ENCODE peak calls at places on chromosomes 11 and 22, in five cellular contexts. H is HCT116, D is IMR-90, P is A549, K is H1. Q is an unnamed sample.

GRCh38 chr22:31332886-31333285 is 13.3 kb downstream of the PATZ1 start:
- DNase-seq in H (no peak), D (peak), P (no peak), K (no peak), Q (peak)

GRCh38 chr11:121895919-121896318 is 220.1 kb downstream of the BLID start:
- DNase-seq in H (no peak), D (peak), P (no peak), K (no peak), Q (peak)

GRCh38 chr11:12248330-12248729 is 129.0 kb upstream of the PARVA start:
- DNase-seq in H (no peak), D (peak), P (no peak), K (no peak), Q (no peak)

GRCh38 chr11:91966368-91966767 is 258.2 kb upstream of the FAT3 start:
- DNase-seq in H (no peak), D (no peak), P (no peak), K (no peak), Q (no peak)

GRCh38 chr11:1330473-1330872 is 21.0 kb upstream of the TOLLIP start:
- DNase-seq in H (no peak), D (no peak), P (no peak), K (no peak), Q (no peak)

GRCh38 chr22:19289475-19290161 is 1.9 kb downstream of the CLTCL1 start:
- DNase-seq in H (no peak), D (peak), P (no peak), K (no peak), Q (peak)

GRCh38 chr22:24402460-24403192 is 24.8 kb upstream of the ADORA2A start:
- DNase-seq in H (peak), D (peak), P (peak), K (no peak), Q (peak)

GRCh38 chr11:17979770-17980371 is 33.0 kb downstream of the SERGEF start:
- DNase-seq in H (no peak), D (peak), P (peak), K (peak), Q (no peak)

GRCh38 chr11:63791495-63792167 is 21.6 kb upstream of the SPINDOC start:
- DNase-seq in H (no peak), D (no peak), P (no peak), K (no peak), Q (no peak)

GRCh38 chr11:47468598-47469214 is 19.8 kb upstream of the RAPSN start:
- DNase-seq in H (no peak), D (peak), P (no peak), K (no peak), Q (no peak)

GRCh38 chr11:2898366-2899079 is 12.9 kb upstream of the CDKN1C start:
- DNase-seq in H (no peak), D (peak), P (no peak), K (no peak), Q (peak)

GRCh38 chr11:60717956-60718355 is 6.6 kb upstream of the MS4A18 start:
- DNase-seq in H (no peak), D (no peak), P (no peak), K (no peak), Q (no peak)

GRCh38 chr11:123479048-123479837 is 49.2 kb downstream of the GRAMD1B start:
- DNase-seq in H (no peak), D (no peak), P (no peak), K (no peak), Q (no peak)

GRCh38 chr11:102347526-102348331 is 715 bp downstream of the BIRC2 start:
- DNase-seq in H (no peak), D (peak), P (no peak), K (no peak), Q (peak)

GRCh38 chr11:64577202-64577601 is 13.8 kb upstream of the SLC22A12 start:
- DNase-seq in H (no peak), D (no peak), P (no peak), K (no peak), Q (no peak)

GRCh38 chr11:45616802-45617549 is 48.4 kb downstream of the CHST1 start:
- DNase-seq in H (no peak), D (no peak), P (no peak), K (no peak), Q (no peak)

GRCh38 chr11:35918716-35919115 is 25.1 kb upstream of the LDLRAD3 start:
- DNase-seq in H (no peak), D (no peak), P (no peak), K (no peak), Q (no peak)

GRCh38 chr11:116471608-116472007 is 301.2 kb downstream of the BUD13 start:
- DNase-seq in H (peak), D (peak), P (no peak), K (no peak), Q (peak)

GRCh38 chr11:69953356-69953755 is 124.8 kb upstream of the ANO1 start:
- DNase-seq in H (no peak), D (no peak), P (no peak), K (no peak), Q (no peak)

GRCh38 chr22:37778370-37779009 is 29.2 kb upstream of the GCAT start:
- DNase-seq in H (no peak), D (no peak), P (no peak), K (no peak), Q (no peak)

GRCh38 chr22:42931421-42932196 is 74.5 kb upstream of the ARFGAP3 start:
- DNase-seq in H (no peak), D (peak), P (no peak), K (no peak), Q (no peak)

GRCh38 chr11:99739464-99740089 is 718.8 kb downstream of the CNTN5 start:
- DNase-seq in H (no peak), D (peak), P (peak), K (no peak), Q (peak)

GRCh38 chr22:25942989-25943411 is 201.0 kb downstream of the MYO18B start:
- DNase-seq in H (no peak), D (no peak), P (no peak), K (no peak), Q (no peak)

GRCh38 chr11:1196516-1197391 is 26.1 kb upstream of the MUC5B start:
- DNase-seq in H (no peak), D (no peak), P (no peak), K (no peak), Q (no peak)

GRCh38 chr11:96567193-96567592 is 177.4 kb downstream of the JRKL start:
- DNase-seq in H (no peak), D (no peak), P (no peak), K (no peak), Q (no peak)

GRCh38 chr11:131837562-131837961 is 467.1 kb downstream of the NTM start:
- DNase-seq in H (no peak), D (no peak), P (no peak), K (no peak), Q (no peak)

GRCh38 chr22:48422900-48423480 is 1404.7 kb downstream of the BRD1 start:
- DNase-seq in H (no peak), D (no peak), P (no peak), K (no peak), Q (no peak)

GRCh38 chr11:116193321-116194114 is 579.3 kb downstream of the BUD13 start:
- DNase-seq in H (no peak), D (peak), P (peak), K (peak), Q (peak)

GRCh38 chr11:119421941-119422504 is 949 bp downstream of the THY1 start:
- DNase-seq in H (no peak), D (peak), P (no peak), K (no peak), Q (no peak)

GRCh38 chr11:115158053-115158452 is 346.2 kb downstream of the CADM1 start:
- DNase-seq in H (no peak), D (no peak), P (no peak), K (no peak), Q (no peak)

GRCh38 chr11:115581871-115582639 is 77.8 kb upstream of the CADM1 start:
- DNase-seq in H (no peak), D (peak), P (no peak), K (no peak), Q (peak)

GRCh38 chr22:42632096-42632495 is 8.3 kb downstream of the ATP5MGL start:
- DNase-seq in H (no peak), D (no peak), P (peak), K (no peak), Q (no peak)

GRCh38 chr11:20003357-20003756 is 156.9 kb downstream of the DBX1 start:
- DNase-seq in H (no peak), D (no peak), P (no peak), K (no peak), Q (peak)

GRCh38 chr22:43643362-43643761 is 168.7 kb downstream of the EFCAB6 start:
- DNase-seq in H (no peak), D (no peak), P (no peak), K (no peak), Q (no peak)

GRCh38 chr22:37501610-37502341 is 15.6 kb upstream of the MFNG start:
- DNase-seq in H (no peak), D (peak), P (peak), K (no peak), Q (peak)

GRCh38 chr22:35663371-35663770 is 15.1 kb downstream of the APOL6 start:
- DNase-seq in H (no peak), D (no peak), P (no peak), K (no peak), Q (no peak)

DNA sequence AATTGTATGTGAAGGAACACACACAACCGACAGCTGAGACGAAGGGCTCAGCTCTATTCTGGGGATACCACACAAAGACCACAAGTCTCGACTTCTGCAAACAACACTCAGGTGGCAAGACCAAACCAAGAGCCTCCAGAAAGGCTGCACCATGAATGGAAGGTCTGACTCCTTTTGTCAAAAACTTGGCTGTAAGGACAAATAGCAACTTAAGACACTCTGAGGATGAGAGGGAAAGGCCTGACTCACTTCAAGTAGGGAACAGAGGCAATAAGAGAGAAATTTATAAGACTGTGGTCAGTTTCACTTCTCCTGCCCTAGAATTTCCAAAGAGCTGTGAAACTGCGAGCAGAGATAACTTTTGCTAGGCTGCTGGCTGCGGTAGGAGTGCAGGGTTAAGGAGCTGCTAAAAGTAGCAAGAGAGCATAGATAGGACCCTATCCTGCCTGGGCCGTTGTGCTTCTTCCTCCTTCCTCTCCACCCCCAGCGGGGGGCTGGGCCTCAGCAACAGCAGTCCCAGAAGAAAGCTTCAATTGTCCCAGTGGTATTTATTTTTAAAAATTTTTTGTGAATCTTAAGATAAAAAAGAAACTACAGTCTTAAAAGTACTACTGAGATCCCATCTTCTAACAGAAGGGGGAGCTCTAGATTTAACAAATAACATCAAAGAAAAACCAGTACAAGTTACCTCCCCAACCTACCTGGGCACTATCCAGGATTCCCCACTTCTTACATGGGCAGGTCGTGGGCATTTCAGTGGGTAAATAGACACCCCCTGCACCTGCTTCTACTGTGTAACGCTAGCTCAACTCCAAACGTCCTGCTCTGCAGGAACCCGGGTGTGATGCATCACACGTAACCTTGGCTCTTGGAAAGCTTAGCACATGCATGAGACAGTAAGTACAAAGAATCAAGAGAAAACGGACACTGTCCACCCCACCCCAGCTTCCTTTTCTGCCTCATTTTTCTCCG is 66.4 kb downstream of the SGSM3 start:
- DNase-seq in H (peak), D (peak), P (peak), K (no peak), Q (peak)
- H3K4me3 ChIP-seq in H (no peak), D (peak), P (no peak), K (no peak), Q (no peak)

DNA sequence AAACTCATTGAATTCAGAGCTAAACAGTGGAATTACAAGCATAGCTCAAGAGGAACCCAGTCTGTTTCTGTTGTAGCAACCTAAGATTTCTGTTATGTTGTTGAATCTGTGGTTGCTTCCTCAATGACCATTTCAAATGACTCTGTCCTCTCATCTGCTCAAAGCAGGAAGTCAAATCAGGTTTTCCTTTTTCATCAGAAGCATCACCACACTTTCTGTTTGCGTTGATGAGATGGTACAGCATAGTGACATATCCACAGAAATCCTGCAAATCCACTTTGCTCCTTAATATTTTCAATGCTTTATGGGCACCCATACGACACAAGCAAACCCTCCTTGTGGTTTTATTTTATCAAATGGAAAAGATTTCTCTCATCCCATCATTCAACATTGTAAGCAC is 12.6 kb upstream of the UCP2 start:
- DNase-seq in H (no peak), D (peak), P (no peak), K (no peak), Q (no peak)
- H3K4me2 ChIP-seq in H (no peak), D (no peak), P (no peak), K (no peak), Q (no peak)

GRCh38 chr11:128291835-128292234 is 295.5 kb downstream of the ETS1 start:
- DNase-seq in H (no peak), D (no peak), P (no peak), K (no peak), Q (no peak)
- H3K27ac ChIP-seq in H (no peak), D (no peak), P (no peak), K (no peak), Q (no peak)

GRCh38 chr11:89420981-89421380 is 70.2 kb downstream of the NOX4 start:
- DNase-seq in H (no peak), D (no peak), P (no peak), K (no peak), Q (no peak)

GRCh38 chr11:89416961-89417360 is 74.2 kb downstream of the NOX4 start:
- DNase-seq in H (no peak), D (no peak), P (no peak), K (no peak), Q (no peak)

DNA sequence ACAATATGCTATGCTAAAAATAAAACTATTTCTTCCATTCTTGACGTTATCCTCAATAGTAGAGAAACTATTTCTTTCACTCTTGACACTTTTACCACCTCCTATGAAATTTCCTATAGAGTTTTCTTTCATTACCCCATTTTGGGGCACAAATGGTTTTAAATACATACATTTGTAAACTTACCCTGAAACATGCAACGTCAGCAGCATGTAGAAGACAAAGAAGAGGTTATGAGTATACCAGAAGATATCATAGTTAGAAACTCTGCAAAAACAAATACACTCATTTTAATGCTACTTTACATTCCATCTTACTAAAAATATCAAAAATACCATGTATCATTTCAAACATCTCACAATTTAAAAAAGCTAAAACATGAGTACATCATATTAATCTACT is 69.5 kb downstream of the NOX4 start:
- DNase-seq in H (no peak), D (no peak), P (no peak), K (no peak), Q (no peak)
- H3K4me3 ChIP-seq in H (no peak), D (no peak), P (no peak), K (no peak), Q (no peak)

GRCh38 chr22:49928571-49929552 is 10.4 kb downstream of the CRELD2 start:
- DNase-seq in H (no peak), D (no peak), P (no peak), K (no peak), Q (no peak)
- H3K4me2 ChIP-seq in H (no peak), D (no peak), P (peak), K (peak), Q (peak)

GRCh38 chr11:67247946-67248550 is 18.2 kb upstream of the GRK2 start:
- DNase-seq in H (no peak), D (no peak), P (no peak), K (no peak), Q (no peak)
- H3K27ac ChIP-seq in H (peak), D (no peak), P (no peak), K (no peak), Q (peak)

GRCh38 chr11:113473983-113474361 is 1.2 kb downstream of the DRD2 start:
- DNase-seq in H (no peak), D (no peak), P (no peak), K (no peak), Q (no peak)

GRCh38 chr11:113477321-113477720 is 2.1 kb upstream of the DRD2 start:
- DNase-seq in H (no peak), D (no peak), P (no peak), K (peak), Q (no peak)

GRCh38 chr11:113475160-113475761 is at the start of gene DRD2:
- DNase-seq in H (no peak), D (no peak), P (no peak), K (peak), Q (peak)

GRCh38 chr11:113476553-113476952 is 1.4 kb upstream of the DRD2 start:
- DNase-seq in H (no peak), D (no peak), P (no peak), K (no peak), Q (no peak)

DNA sequence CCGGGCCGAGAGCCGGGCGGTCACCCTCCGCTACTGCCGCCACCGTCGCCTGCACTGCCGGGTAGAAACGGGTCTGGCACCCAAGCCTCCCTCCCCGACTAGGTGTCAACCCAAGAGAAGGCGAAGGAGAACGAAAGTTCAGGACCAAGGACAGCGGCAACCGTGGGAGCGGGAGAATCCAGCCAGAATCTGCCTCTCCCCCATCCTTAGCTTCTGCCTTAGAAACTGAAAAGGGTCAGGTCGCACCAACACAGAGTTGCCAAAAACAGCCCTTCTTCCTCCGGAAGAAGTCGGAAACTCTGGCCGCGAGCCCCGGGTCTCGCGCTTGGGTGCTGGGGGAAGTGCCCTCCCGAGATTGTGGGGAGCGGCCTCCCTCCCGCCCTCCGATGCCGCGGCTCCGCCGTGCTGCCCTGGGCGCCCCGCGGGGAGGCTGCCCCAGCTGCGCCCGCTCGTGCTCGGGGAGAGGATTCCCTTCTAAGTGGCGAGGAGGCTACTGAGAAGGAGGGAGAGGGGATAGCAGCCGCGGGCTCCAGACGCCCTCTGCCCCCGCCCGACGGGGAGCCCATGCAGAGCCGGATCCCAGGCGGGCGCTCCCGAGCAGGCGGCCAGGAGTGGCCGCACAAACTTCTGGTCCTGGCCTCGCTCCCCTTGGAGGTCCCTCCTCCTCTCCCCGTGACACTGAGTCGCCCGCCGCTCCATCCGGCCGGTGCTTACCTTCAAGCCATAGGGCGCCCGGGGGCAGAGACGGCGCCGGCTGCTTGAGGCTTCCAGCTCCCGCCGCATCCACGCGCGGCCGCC is 637 bp downstream of the DRD2 start:
- DNase-seq in H (no peak), D (peak), P (peak), K (peak), Q (peak)
- H3K4me3 ChIP-seq in H (no peak), D (no peak), P (peak), K (peak), Q (peak)

DNA sequence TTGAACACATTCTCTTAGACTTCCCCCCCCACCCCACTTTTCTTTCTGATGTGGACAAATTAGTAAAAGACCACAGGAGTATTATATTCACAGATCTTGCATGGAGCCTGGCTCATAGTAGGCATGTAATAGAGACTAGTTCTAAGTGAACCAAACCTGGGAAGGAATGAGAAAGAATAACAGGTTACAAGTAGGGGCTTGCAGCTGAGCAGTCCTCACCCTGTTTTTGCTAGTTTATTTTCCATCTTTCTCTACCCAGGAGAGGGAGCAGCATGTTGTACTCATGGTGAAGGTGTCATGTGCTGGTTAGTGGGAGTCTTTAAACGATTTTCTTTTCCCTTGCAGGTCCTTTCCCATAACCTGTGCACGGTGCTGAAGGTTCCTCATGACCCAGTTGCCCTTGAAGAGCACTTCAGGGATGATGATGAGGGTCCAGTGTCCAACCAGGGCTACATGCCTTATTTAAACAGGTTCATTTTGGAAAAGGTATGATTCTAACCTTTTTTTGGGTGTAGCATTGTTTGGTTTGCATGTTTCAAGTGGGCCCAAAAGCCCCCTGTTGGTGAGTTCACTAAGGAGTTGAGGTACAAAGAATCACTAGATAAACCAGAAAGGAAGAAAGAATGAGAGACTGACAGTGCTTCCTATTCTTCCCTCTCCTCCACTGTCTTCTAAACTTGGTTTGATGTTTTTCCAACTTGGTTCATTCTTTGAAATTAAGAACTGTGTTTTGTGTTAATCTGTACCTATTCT is 30.1 kb downstream of the SWAP70 start:
- DNase-seq in H (no peak), D (no peak), P (no peak), K (no peak), Q (peak)
- H3K4me2 ChIP-seq in H (no peak), D (no peak), P (no peak), K (no peak), Q (peak)